ENCODE peak calls at places on chromosomes 16 and 17, in four cellular contexts. U is epithelial cell of esophagus, Z is astrocyte of the spinal cord, L is NCI-H510A treated with DMSO at 0.1 percent for 48 hours. O is an unnamed sample.

GRCh38 chr17:44283374-44284023 is 15.6 kb upstream of the SLC4A1 start:
- DNase-seq in U (no peak), Z (no peak), L (no peak), O (no peak)

GRCh38 chr17:66715076-66715675 is 119.7 kb upstream of the CACNG5 start:
- DNase-seq in U (no peak), Z (no peak), L (no peak), O (no peak)

GRCh38 chr17:13036776-13037175 is 18.9 kb upstream of the ELAC2 start:
- DNase-seq in U (no peak), Z (no peak), L (no peak), O (peak; percentile 6)

GRCh38 chr17:65196617-65197016 is 59.4 kb downstream of the RGS9 start:
- DNase-seq in U (no peak), Z (no peak), L (no peak), O (no peak)

GRCh38 chr16:56551796-56552738 is 12.8 kb upstream of the MT4 start:
- DNase-seq in U (no peak), Z (no peak), L (no peak), O (no peak)

GRCh38 chr16:22092143-22092933 is at the start of gene VWA3A:
- DNase-seq in U (peak; percentile 10), Z (peak; percentile 72), L (no peak), O (peak; percentile 72)

GRCh38 chr16:85514601-85515318 is 98.4 kb upstream of the GSE1 start:
- DNase-seq in U (peak; percentile 94), Z (peak; percentile 91), L (no peak), O (peak; percentile 95)

GRCh38 chr17:37384560-37385160 is 8.9 kb downstream of the C17orf78 start:
- DNase-seq in U (no peak), Z (no peak), L (no peak), O (peak; percentile 17)

GRCh38 chr17:6843241-6843890 is 11.8 kb upstream of the TEKT1 start:
- DNase-seq in U (peak; percentile 73), Z (peak; percentile 62), L (peak; percentile 40), O (peak; percentile 74)

GRCh38 chr17:39194089-39194984 is 3.1 kb downstream of the CACNB1 start:
- DNase-seq in U (no peak), Z (peak; percentile 58), L (no peak), O (peak; percentile 53)

GRCh38 chr17:8105957-8106398 is 12.3 kb downstream of the ALOXE3 start:
- DNase-seq in U (peak; percentile 94), Z (no peak), L (no peak), O (no peak)